ENCODE peak calls at places on chromosomes 5 and 9, in four cellular contexts. A is ELF-1, R is A549, F is hippocampal formation. Q is an unnamed sample.

GRCh38 chr9:109868222-109868621 is 88.2 kb downstream of the PALM2AKAP2 start:
- DNase-seq in A (peak), R (no peak), F (no peak), Q (no peak)

GRCh38 chr9:134323741-134324358 is 2.4 kb upstream of the RXRA start:
- DNase-seq in F (peak), A (peak), R (no peak), Q (no peak)

GRCh38 chr5:77852068-77852513 is 76.0 kb upstream of the TBCA start:
- DNase-seq in F (no peak), A (no peak), R (no peak), Q (no peak)

GRCh38 chr5:14417232-14417730 is 164.3 kb upstream of the OTULINL start:
- DNase-seq in A (peak), F (no peak), R (no peak), Q (no peak)

GRCh38 chr9:94937214-94937903 is 210.9 kb downstream of the AOPEP start:
- DNase-seq in F (no peak), A (no peak), R (peak), Q (no peak)

GRCh38 chr5:446864-447263 is 3.9 kb downstream of the EXOC3 start:
- DNase-seq in R (peak), A (no peak), F (no peak), Q (peak)

GRCh38 chr5:52856564-52856963 is 68.8 kb downstream of the ITGA1 start:
- DNase-seq in F (no peak), A (no peak), R (no peak), Q (no peak)

GRCh38 chr5:155008669-155009068 is 4.9 kb upstream of the KIF4B start:
- DNase-seq in A (no peak), F (no peak), R (no peak), Q (no peak)

GRCh38 chr9:115939065-115939765 is 214.4 kb upstream of the PAPPA start:
- DNase-seq in A (no peak), R (no peak), F (no peak), Q (no peak)

GRCh38 chr5:140821375-140822280 is at the start of gene PCDHA5:
- DNase-seq in A (peak), F (no peak), R (peak), Q (no peak)

GRCh38 chr5:134844252-134844651 is 1.5 kb upstream of the C5orf24 start:
- DNase-seq in R (no peak), F (no peak), A (no peak), Q (no peak)

GRCh38 chr5:5767286-5767928 is 344.9 kb downstream of the ICE1 start:
- DNase-seq in A (no peak), R (no peak), F (peak), Q (no peak)

GRCh38 chr5:177447611-177448243 is 1.1 kb downstream of the PRR7 start:
- DNase-seq in F (peak), R (peak), A (peak), Q (peak)

GRCh38 chr9:90287567-90288274 is 354.9 kb downstream of the DIRAS2 start:
- DNase-seq in F (no peak), R (no peak), A (peak), Q (no peak)

GRCh38 chr5:74543162-74543995 is 97.1 kb downstream of the ENC1 start:
- DNase-seq in A (peak), R (peak), F (no peak), Q (no peak)

GRCh38 chr9:84711936-84712335 is 42.4 kb downstream of the NTRK2 start:
- DNase-seq in A (no peak), F (no peak), R (no peak), Q (no peak)

GRCh38 chr5:76785493-76785892 is 33.3 kb upstream of the F2RL1 start:
- DNase-seq in F (no peak), R (peak), A (peak), Q (no peak)

GRCh38 chr5:173645897-173646574 is 29.6 kb upstream of the BOD1 start:
- DNase-seq in R (no peak), F (no peak), A (no peak), Q (no peak)

GRCh38 chr5:2797160-2797559 is 45.7 kb upstream of the IRX2 start:
- DNase-seq in F (no peak), R (no peak), A (no peak), Q (no peak)

GRCh38 chr5:139745121-139745799 is 50.3 kb upstream of the PSD2 start:
- DNase-seq in R (peak), A (peak), F (no peak), Q (no peak)

GRCh38 chr5:126002222-126002897 is 420.8 kb upstream of the GRAMD2B start:
- DNase-seq in R (no peak), F (peak), A (no peak), Q (peak)

GRCh38 chr9:121771851-121772599 is 120.6 kb downstream of the DAB2IP start:
- DNase-seq in F (no peak), A (no peak), R (no peak), Q (peak)

GRCh38 chr9:19050637-19051591 is 1.7 kb downstream of the RRAGA start:
- DNase-seq in F (no peak), A (no peak), R (no peak), Q (no peak)

GRCh38 chr5:36478646-36479307 is 127.6 kb upstream of the SLC1A3 start:
- DNase-seq in R (no peak), F (no peak), A (no peak), Q (no peak)

GRCh38 chr5:45399041-45399440 is 297.1 kb downstream of the HCN1 start:
- DNase-seq in A (no peak), F (no peak), R (no peak), Q (no peak)

GRCh38 chr9:83011611-83012010 is 51.3 kb downstream of the RASEF start:
- DNase-seq in F (no peak), R (no peak), A (no peak), Q (no peak)

GRCh38 chr9:131815971-131816873 is 76.3 kb upstream of the RAPGEF1 start:
- DNase-seq in F (no peak), A (no peak), R (no peak), Q (no peak)

GRCh38 chr5:159206818-159207217 is 2.5 kb downstream of the RNF145 start:
- DNase-seq in F (no peak), R (no peak), A (no peak), Q (no peak)

GRCh38 chr5:34534237-34535108 is 121.7 kb upstream of the RAI14 start:
- DNase-seq in R (no peak), F (no peak), A (no peak), Q (no peak)